ENCODE peak calls at places on chromosome 6, in six cellular contexts. J is cardiac muscle cell; P is effector memory CD8-positive, alpha-beta T cell; F is CD4-positive, alpha-beta T cell; D is NCI-H187 treated with DMSO at 0.1 percent for 48 hours; V is activated T-cell treated with anti-CD3 and anti-CD28 coated beads for 24 hours. G is an unnamed sample.

GRCh38 chr6:136129365-136129764 is 120.7 kb downstream of the MTFR2 start:
- DNase-seq in D (no peak), V (no peak), F (no peak), P (no peak), J (peak), G (no peak)

GRCh38 chr6:168032383-168032760 is 34.9 kb downstream of the KIF25 start:
- DNase-seq in J (peak), F (no peak), P (no peak), V (no peak), D (no peak), G (no peak)

GRCh38 chr6:167548451-167548850 is 223.6 kb downstream of the TTLL2 start:
- DNase-seq in F (no peak), V (no peak), P (no peak), J (no peak), D (no peak), G (no peak)

GRCh38 chr6:123316733-123317323 is 319.9 kb downstream of the TRDN start:
- DNase-seq in F (no peak), D (no peak), P (no peak), V (no peak), J (peak), G (no peak)

GRCh38 chr6:90192857-90193256 is 103.8 kb downstream of the BACH2 start:
- DNase-seq in P (no peak), J (no peak), V (no peak), F (no peak), D (peak), G (no peak)

GRCh38 chr6:57173886-57174510 is 1.9 kb downstream of the BAG2 start:
- DNase-seq in P (no peak), F (no peak), D (no peak), J (peak), V (no peak), G (no peak)

GRCh38 chr6:36098920-36099647 is 31.2 kb upstream of the MAPK13 start:
- DNase-seq in J (peak), D (no peak), P (no peak), F (no peak), V (no peak), G (no peak)

GRCh38 chr6:169741344-169741743 is 10.0 kb downstream of the DYNLT2 start:
- DNase-seq in V (no peak), P (no peak), F (no peak), D (no peak), J (no peak), G (no peak)

GRCh38 chr6:149147191-149147590 is 170.3 kb upstream of the TAB2 start:
- DNase-seq in D (no peak), J (no peak), P (no peak), F (no peak), V (no peak), G (no peak)

GRCh38 chr6:118712955-118713354 is 61.6 kb upstream of the CEP85L start:
- DNase-seq in D (no peak), F (no peak), P (no peak), V (no peak), J (peak), G (no peak)

GRCh38 chr6:161639772-161640171 is 365.9 kb upstream of the AGPAT4 start:
- DNase-seq in D (no peak), J (no peak), P (no peak), V (no peak), F (no peak), G (no peak)

GRCh38 chr6:31546339-31546961 is at the start of gene ATP6V1G2:
- DNase-seq in D (peak), P (peak), V (peak), J (peak), F (peak), G (peak)

GRCh38 chr6:32114853-32115252 is 5.7 kb upstream of the TNXB start:
- DNase-seq in P (no peak), J (no peak), D (no peak), V (no peak), F (no peak), G (no peak)

GRCh38 chr6:66735106-66735890 is 1028.3 kb upstream of the EYS start:
- DNase-seq in D (no peak), J (peak), F (no peak), P (no peak), V (no peak), G (no peak)

GRCh38 chr6:38080889-38081288 is 261.4 kb downstream of the ZFAND3 start:
- DNase-seq in V (no peak), J (peak), F (no peak), P (no peak), D (no peak), G (no peak)

GRCh38 chr6:149503276-149503675 is 18.5 kb upstream of the ZC3H12D start:
- DNase-seq in V (no peak), F (no peak), D (no peak), J (no peak), P (no peak), G (no peak)

GRCh38 chr6:41621367-41621766 is 16.9 kb upstream of the MDFI start:
- DNase-seq in V (no peak), D (no peak), F (no peak), J (no peak), P (no peak), G (no peak)

GRCh38 chr6:69867075-69867911 is 937 bp downstream of the COL19A1 start:
- DNase-seq in V (peak), F (peak), D (no peak), J (peak), P (peak), G (peak)

GRCh38 chr6:13709698-13710551 is 1.7 kb downstream of the RANBP9 start:
- DNase-seq in F (no peak), D (no peak), P (no peak), J (peak), V (no peak), G (no peak)

GRCh38 chr6:89924231-89924630 is 30.0 kb downstream of the GJA10 start:
- DNase-seq in F (no peak), V (no peak), D (no peak), J (no peak), P (no peak), G (no peak)

GRCh38 chr6:44012078-44012493 is 115.2 kb downstream of the MRPL14 start:
- DNase-seq in J (peak), V (no peak), P (no peak), F (no peak), D (no peak), G (no peak)

GRCh38 chr6:111803804-111804203 is 69.4 kb downstream of the FYN start:
- DNase-seq in V (no peak), F (no peak), P (no peak), J (no peak), D (no peak), G (no peak)

GRCh38 chr6:130314271-130314670 is 51.5 kb upstream of the TMEM200A start:
- DNase-seq in P (no peak), D (no peak), F (no peak), V (no peak), J (no peak), G (no peak)

GRCh38 chr6:170135461-170135820 is 155.4 kb downstream of the DLL1 start:
- DNase-seq in D (no peak), P (no peak), F (no peak), V (no peak), J (no peak), G (no peak)

GRCh38 chr6:51765230-51765629 is 322.2 kb downstream of the PKHD1 start:
- DNase-seq in P (no peak), V (no peak), J (no peak), F (no peak), D (no peak), G (no peak)

GRCh38 chr6:134031696-134032255 is 20.6 kb downstream of the SLC2A12 start:
- DNase-seq in D (no peak), V (no peak), P (no peak), F (no peak), J (no peak), G (no peak)

GRCh38 chr6:52392944-52393343 is 27.2 kb upstream of the EFHC1 start:
- DNase-seq in D (no peak), F (no peak), V (no peak), J (peak), P (no peak), G (no peak)

GRCh38 chr6:136859430-136859829 is 37.0 kb downstream of the PEX7 start:
- DNase-seq in D (no peak), P (no peak), V (no peak), F (no peak), J (no peak), G (no peak)

GRCh38 chr6:111952821-111953535 is 79.7 kb upstream of the FYN start:
- DNase-seq in V (no peak), D (no peak), F (no peak), P (no peak), J (no peak), G (no peak)

GRCh38 chr6:163500105-163500504 is 85.6 kb downstream of the QKI start:
- DNase-seq in P (no peak), F (no peak), V (no peak), D (no peak), J (no peak), G (no peak)

GRCh38 chr6:33633462-33634158 is 12.5 kb downstream of the ITPR3 start:
- DNase-seq in F (peak), J (peak), P (peak), D (no peak), V (peak), G (peak)

GRCh38 chr6:5662797-5663196 is 343.9 kb downstream of the NRN1 start:
- DNase-seq in V (no peak), J (no peak), P (no peak), D (no peak), F (no peak), G (no peak)

GRCh38 chr6:130752292-130752691 is 74.9 kb upstream of the SMLR1 start:
- DNase-seq in J (no peak), D (no peak), V (no peak), F (no peak), P (no peak), G (no peak)

GRCh38 chr6:120355822-120356221 is 978.5 kb downstream of the TBC1D32 start:
- DNase-seq in J (peak), F (no peak), V (no peak), D (no peak), P (no peak), G (no peak)

GRCh38 chr6:113995632-113996031 is 24.7 kb upstream of the HDAC2 start:
- DNase-seq in V (no peak), D (peak), P (no peak), F (no peak), J (peak), G (no peak)

GRCh38 chr6:97294451-97294850 is 11.4 kb upstream of the MMS22L start:
- DNase-seq in F (no peak), V (no peak), D (no peak), J (peak), P (no peak), G (no peak)

GRCh38 chr6:49549691-49550412 is 616 bp upstream of the C6orf141 start:
- DNase-seq in J (no peak), F (no peak), D (no peak), P (no peak), V (no peak), G (no peak)

GRCh38 chr6:112016335-112016734 is 37.6 kb upstream of the CCN6 start:
- DNase-seq in V (peak), D (no peak), J (peak), P (no peak), F (no peak), G (no peak)

GRCh38 chr6:146544783-146545182 is 1.1 kb downstream of the RAB32 start:
- DNase-seq in P (no peak), F (no peak), J (peak), V (no peak), D (no peak), G (no peak)

GRCh38 chr6:133895573-133896343 is 6.8 kb downstream of the TCF21 start:
- DNase-seq in V (no peak), D (no peak), P (no peak), F (no peak), J (peak), G (no peak)

G was measured in stimulated activated naive B cell treated with anti-CD40 and anti-IgM and Interleukin-4, amounts not matched to agents 10 μg/mL and 1 μg/mL and 100 μg/mL, for 72 hours.